ENCODE peak calls at places on chromosomes 5 and 9, in six cellular contexts. Z is neural progenitor cell, W is SK-N-SH, E is MM.1S, F is OCI-LY7, Y is GM23338. T is an unnamed sample. For H3K4me1, the result is how much of the 10 kb centered on the place peaks cover.

GRCh38 chr5:93017854-93018253 is 563.2 kb downstream of the NR2F1-AS1 start:
- DNase-seq in Z (no peak), W (no peak), E (no peak), F (no peak), Y (no peak), T (peak)

GRCh38 chr9:102434545-102434944 is 560.6 kb upstream of the CYLC2 start:
- DNase-seq in Z (peak), W (no peak), E (no peak), F (no peak), Y (no peak), T (no peak)

GRCh38 chr5:179734536-179735164 is 2.0 kb downstream of the MAML1 start:
- DNase-seq in Z (no peak), W (no peak), E (no peak), F (no peak), Y (no peak), T (peak)

GRCh38 chr5:136014049-136014516 is 14.7 kb upstream of the TGFBI start:
- DNase-seq in Z (no peak), W (no peak), E (no peak), F (no peak), Y (no peak), T (peak)

GRCh38 chr5:40540301-40540700 is 139.4 kb upstream of the PTGER4 start:
- DNase-seq in Z (no peak), W (no peak), E (no peak), F (no peak), Y (no peak), T (no peak)

GRCh38 chr9:129008986-129009583 is 19.0 kb downstream of the SH3GLB2 start:
- DNase-seq in Z (no peak), W (no peak), E (no peak), F (no peak), Y (no peak), T (no peak)

GRCh38 chr5:168686837-168687236 is 107.7 kb upstream of the PANK3 start:
- DNase-seq in Z (no peak), W (no peak), E (no peak), F (no peak), Y (no peak), T (no peak)

GRCh38 chr5:103475629-103476240 is 86.9 kb downstream of the NUDT12 start:
- DNase-seq in Z (peak), W (peak), E (peak), F (peak), Y (peak), T (peak)

GRCh38 chr9:2359821-2360220 is 261.8 kb upstream of the VLDLR start:
- DNase-seq in Z (peak), W (no peak), E (no peak), F (no peak), Y (no peak), T (no peak)

GRCh38 chr9:38359689-38360385 is 32.7 kb upstream of the ALDH1B1 start:
- DNase-seq in Z (no peak), W (no peak), E (no peak), F (no peak), Y (no peak), T (peak)

GRCh38 chr9:76818271-76818670 is 54.0 kb downstream of the PCA3 start:
- DNase-seq in Z (no peak), W (no peak), E (no peak), F (no peak), Y (no peak), T (peak)
- H3K4me1 ChIP-seq in Z (under half), W (under half), E (under half), F (under half), Y (under half), T (under half)

GRCh38 chr5:148791696-148792095 is 34.7 kb upstream of the ADRB2 start:
- DNase-seq in Z (no peak), W (no peak), E (no peak), F (no peak), Y (no peak), T (no peak)
- TF ChIP-seq EZH2phosphoT487 in Z (no peak), W (no peak), E (no peak), F (no peak), Y (no peak), T (no peak)

GRCh38 chr5:151708126-151708525 is 21.4 kb upstream of the SPARC start:
- DNase-seq in Z (no peak), W (no peak), E (no peak), F (no peak), Y (no peak), T (no peak)
- H3K4me1 ChIP-seq in Z (under half), W (under half), E (under half), F (under half), Y (under half), T (under half)

DNA sequence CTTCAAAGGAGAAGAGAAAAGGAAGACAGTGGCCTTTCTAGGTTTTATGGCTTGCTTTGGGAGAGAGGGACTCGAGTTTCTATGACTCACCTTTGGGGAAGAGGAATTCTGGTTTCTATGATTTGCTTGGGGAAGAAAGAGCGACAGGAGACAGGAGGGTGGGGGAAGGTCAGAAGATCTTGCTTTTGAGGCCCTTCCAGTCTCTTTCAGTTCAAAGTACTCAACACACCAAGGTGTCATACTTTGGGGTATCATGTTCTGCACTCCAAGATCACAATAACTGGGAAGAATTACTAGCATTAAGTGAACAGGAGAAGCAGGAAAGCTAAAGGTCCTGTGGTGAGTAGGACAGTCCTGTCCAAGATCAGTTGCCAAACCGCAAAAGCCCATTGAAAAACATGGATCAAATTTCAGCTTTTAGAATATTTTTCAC is 324.5 kb downstream of the ARHGEF28 start:
- DNase-seq in Z (no peak), W (no peak), E (no peak), F (no peak), Y (no peak), T (peak)
- TF ChIP-seq EZH2phosphoT487 in Z (no peak), W (no peak), E (no peak), F (no peak), Y (no peak), T (no peak)

GRCh38 chr5:142320427-142320732 is 4.4 kb downstream of the SPRY4 start:
- DNase-seq in Z (peak), W (no peak), E (no peak), F (no peak), Y (no peak), T (no peak)
- H3K4me1 ChIP-seq in Z (under half), W (half or more), E (under half), F (under half), Y (half or more), T (half or more)

DNA sequence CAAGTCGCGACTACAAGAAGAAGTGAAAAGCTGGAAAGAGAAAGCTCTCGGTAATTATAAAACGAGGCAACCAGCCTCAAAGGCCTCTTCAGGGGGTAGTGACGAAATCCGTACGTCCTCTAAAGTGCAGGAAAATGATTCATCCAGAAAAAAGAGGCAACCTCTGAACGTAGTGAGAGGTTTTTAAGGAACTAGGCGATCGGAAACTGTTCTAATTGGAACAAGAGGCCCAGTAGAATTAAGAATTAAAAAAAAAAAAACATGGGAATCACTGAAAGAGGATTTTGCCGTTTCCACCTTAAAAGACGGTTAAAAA is 1.0 kb downstream of the CSNK1A1 start:
- DNase-seq in Z (no peak), W (no peak), E (peak), F (no peak), Y (no peak), T (peak)
- TF ChIP-seq EZH2phosphoT487 in Z (no peak), W (no peak), E (no peak), F (no peak), Y (no peak), T (no peak)

GRCh38 chr9:114394523-114395193 is 6.9 kb upstream of the AKNA start:
- DNase-seq in Z (no peak), W (no peak), E (no peak), F (no peak), Y (no peak), T (no peak)
- H3K4me1 ChIP-seq in Z (under half), W (under half), E (under half), F (half or more), Y (under half), T (under half)

GRCh38 chr5:127872494-127872893 is 169.3 kb downstream of the CCDC192 start:
- DNase-seq in Z (no peak), W (no peak), E (no peak), F (no peak), Y (no peak), T (no peak)
- TF ChIP-seq EZH2phosphoT487 in Z (no peak), W (no peak), E (no peak), F (no peak), Y (no peak), T (no peak)